ENCODE peak calls at places on chromosomes 4 and X, in ten cellular contexts. One of them, this sample, is unnamed.

GRCh38 chrX:18377802-18378201 is 23.3 kb upstream of the SCML2 start:
- DNase-seq in Right ventricle myocardium superior: no peak
- DNase-seq in endothelial cell: peak; percentile 34
- DNase-seq in SW480: peak; percentile 21
- DNase-seq in sigmoid colon: no peak
- DNase-seq in CD4-positive, alpha-beta T cell: peak; percentile 2
- DNase-seq in NCI-H1417: peak; percentile 52
- DNase-seq in HCT116: peak; percentile 29
- DNase-seq in NCI-H1105: no peak
- DNase-seq in HTR-8/SVneo: no peak
- DNase-seq in this sample: peak; percentile 20

GRCh38 chr4:2217726-2218125 is 24.2 kb downstream of the HAUS3 start:
- DNase-seq in CD4-positive, alpha-beta T cell: no peak
- DNase-seq in SW480: peak; percentile 66
- DNase-seq in NCI-H1417: no peak
- DNase-seq in sigmoid colon: no peak
- DNase-seq in NCI-H1105: no peak
- DNase-seq in endothelial cell: no peak
- DNase-seq in HCT116: no peak
- DNase-seq in Right ventricle myocardium superior: no peak
- DNase-seq in HTR-8/SVneo: no peak
- DNase-seq in this sample: no peak

GRCh38 chrX:21126661-21127060 is 247.6 kb upstream of the CNKSR2 start:
- DNase-seq in endothelial cell: no peak
- DNase-seq in sigmoid colon: no peak
- DNase-seq in HTR-8/SVneo: no peak
- DNase-seq in CD4-positive, alpha-beta T cell: no peak
- DNase-seq in Right ventricle myocardium superior: no peak
- DNase-seq in NCI-H1105: no peak
- DNase-seq in HCT116: no peak
- DNase-seq in SW480: no peak
- DNase-seq in NCI-H1417: no peak
- DNase-seq in this sample: no peak

GRCh38 chr4:8292388-8293107 is 23.0 kb downstream of the HTRA3 start:
- DNase-seq in NCI-H1417: no peak
- DNase-seq in HTR-8/SVneo: no peak
- DNase-seq in endothelial cell: no peak
- DNase-seq in HCT116: no peak
- DNase-seq in Right ventricle myocardium superior: peak; percentile 29
- DNase-seq in SW480: no peak
- DNase-seq in NCI-H1105: no peak
- DNase-seq in sigmoid colon: peak; percentile 30
- DNase-seq in CD4-positive, alpha-beta T cell: no peak
- DNase-seq in this sample: no peak

GRCh38 chrX:150968862-150969720 is 14.0 kb upstream of the HMGB3 start:
- DNase-seq in NCI-H1105: no peak
- DNase-seq in HTR-8/SVneo: no peak
- DNase-seq in CD4-positive, alpha-beta T cell: no peak
- DNase-seq in SW480: no peak
- DNase-seq in HCT116: no peak
- DNase-seq in sigmoid colon: no peak
- DNase-seq in Right ventricle myocardium superior: no peak
- DNase-seq in NCI-H1417: no peak
- DNase-seq in endothelial cell: no peak
- DNase-seq in this sample: no peak

GRCh38 chrX:22486326-22486725 is 213.6 kb downstream of the CBLL2 start:
- DNase-seq in SW480: no peak
- DNase-seq in Right ventricle myocardium superior: no peak
- DNase-seq in NCI-H1105: peak; percentile 15
- DNase-seq in HCT116: no peak
- DNase-seq in NCI-H1417: no peak
- DNase-seq in CD4-positive, alpha-beta T cell: no peak
- DNase-seq in HTR-8/SVneo: no peak
- DNase-seq in sigmoid colon: no peak
- DNase-seq in endothelial cell: no peak
- DNase-seq in this sample: peak; percentile 16

GRCh38 chr4:15690020-15690809 is 8.6 kb downstream of the FAM200B start:
- DNase-seq in HCT116: peak; percentile 57
- DNase-seq in CD4-positive, alpha-beta T cell: no peak
- DNase-seq in sigmoid colon: no peak
- DNase-seq in SW480: no peak
- DNase-seq in NCI-H1417: no peak
- DNase-seq in NCI-H1105: no peak
- DNase-seq in HTR-8/SVneo: peak; percentile 63
- DNase-seq in Right ventricle myocardium superior: no peak
- DNase-seq in endothelial cell: no peak
- DNase-seq in this sample: no peak

GRCh38 chr4:112381996-112382692 is 85.0 kb downstream of the ALPK1 start:
- DNase-seq in Right ventricle myocardium superior: no peak
- DNase-seq in NCI-H1105: no peak
- DNase-seq in SW480: no peak
- DNase-seq in HTR-8/SVneo: no peak
- DNase-seq in HCT116: no peak
- DNase-seq in CD4-positive, alpha-beta T cell: no peak
- DNase-seq in endothelial cell: no peak
- DNase-seq in NCI-H1417: peak; percentile 89
- DNase-seq in sigmoid colon: no peak
- DNase-seq in this sample: peak; percentile 70

GRCh38 chrX:31271615-31272471 is 200.0 kb upstream of the FTHL17 start:
- DNase-seq in sigmoid colon: no peak
- DNase-seq in endothelial cell: no peak
- DNase-seq in SW480: no peak
- DNase-seq in HCT116: no peak
- DNase-seq in CD4-positive, alpha-beta T cell: no peak
- DNase-seq in NCI-H1417: no peak
- DNase-seq in HTR-8/SVneo: no peak
- DNase-seq in Right ventricle myocardium superior: no peak
- DNase-seq in NCI-H1105: no peak
- DNase-seq in this sample: no peak

GRCh38 chr4:152983774-152984411 is 47.8 kb downstream of the FHDC1 start:
- DNase-seq in HCT116: no peak
- DNase-seq in CD4-positive, alpha-beta T cell: no peak
- DNase-seq in Right ventricle myocardium superior: no peak
- DNase-seq in HTR-8/SVneo: peak; percentile 59
- DNase-seq in NCI-H1417: no peak
- DNase-seq in endothelial cell: no peak
- DNase-seq in SW480: no peak
- DNase-seq in NCI-H1105: no peak
- DNase-seq in sigmoid colon: no peak
- DNase-seq in this sample: no peak

GRCh38 chrX:124736553-124737240 is 390.3 kb downstream of the SH2D1A start:
- DNase-seq in NCI-H1105: no peak
- DNase-seq in CD4-positive, alpha-beta T cell: peak; percentile 45
- DNase-seq in NCI-H1417: peak; percentile 21
- DNase-seq in sigmoid colon: no peak
- DNase-seq in endothelial cell: peak; percentile 3
- DNase-seq in SW480: peak; percentile 0
- DNase-seq in Right ventricle myocardium superior: no peak
- DNase-seq in HCT116: no peak
- DNase-seq in HTR-8/SVneo: no peak
- DNase-seq in this sample: no peak

GRCh38 chrX:79138658-79139241 is 5.7 kb upstream of the GPR174 start:
- DNase-seq in SW480: no peak
- DNase-seq in Right ventricle myocardium superior: no peak
- DNase-seq in CD4-positive, alpha-beta T cell: no peak
- DNase-seq in HTR-8/SVneo: no peak
- DNase-seq in NCI-H1105: no peak
- DNase-seq in sigmoid colon: no peak
- DNase-seq in HCT116: no peak
- DNase-seq in NCI-H1417: no peak
- DNase-seq in endothelial cell: no peak
- DNase-seq in this sample: no peak

GRCh38 chr4:188976644-188977115 is 837.4 kb downstream of the TRIML1 start:
- DNase-seq in endothelial cell: no peak
- DNase-seq in SW480: peak; percentile 27
- DNase-seq in CD4-positive, alpha-beta T cell: no peak
- DNase-seq in HCT116: no peak
- DNase-seq in HTR-8/SVneo: peak; percentile 41
- DNase-seq in NCI-H1417: peak; percentile 71
- DNase-seq in Right ventricle myocardium superior: no peak
- DNase-seq in sigmoid colon: no peak
- DNase-seq in NCI-H1105: peak; percentile 61
- DNase-seq in this sample: no peak

GRCh38 chrX:9670136-9670905 is 95.3 kb downstream of the GPR143 start:
- DNase-seq in CD4-positive, alpha-beta T cell: no peak
- DNase-seq in NCI-H1105: no peak
- DNase-seq in HCT116: no peak
- DNase-seq in Right ventricle myocardium superior: no peak
- DNase-seq in endothelial cell: no peak
- DNase-seq in HTR-8/SVneo: no peak
- DNase-seq in NCI-H1417: no peak
- DNase-seq in SW480: no peak
- DNase-seq in sigmoid colon: no peak
- DNase-seq in this sample: no peak

GRCh38 chrX:119062750-119063374 is 9.9 kb upstream of the CT47C1 start:
- DNase-seq in SW480: no peak
- DNase-seq in HCT116: no peak
- DNase-seq in NCI-H1417: peak; percentile 30
- DNase-seq in Right ventricle myocardium superior: no peak
- DNase-seq in HTR-8/SVneo: peak; percentile 12
- DNase-seq in NCI-H1105: no peak
- DNase-seq in CD4-positive, alpha-beta T cell: no peak
- DNase-seq in sigmoid colon: no peak
- DNase-seq in endothelial cell: no peak
- DNase-seq in this sample: peak; percentile 32

GRCh38 chr4:144985536-144985935 is 112.5 kb downstream of the ANAPC10 start:
- DNase-seq in SW480: no peak
- DNase-seq in endothelial cell: no peak
- DNase-seq in CD4-positive, alpha-beta T cell: no peak
- DNase-seq in HCT116: no peak
- DNase-seq in NCI-H1105: no peak
- DNase-seq in NCI-H1417: no peak
- DNase-seq in Right ventricle myocardium superior: no peak
- DNase-seq in HTR-8/SVneo: no peak
- DNase-seq in sigmoid colon: no peak
- DNase-seq in this sample: no peak

GRCh38 chrX:7552758-7553157 is 290.2 kb upstream of the VCX start:
- DNase-seq in NCI-H1105: no peak
- DNase-seq in CD4-positive, alpha-beta T cell: no peak
- DNase-seq in endothelial cell: no peak
- DNase-seq in NCI-H1417: no peak
- DNase-seq in SW480: no peak
- DNase-seq in Right ventricle myocardium superior: no peak
- DNase-seq in HCT116: no peak
- DNase-seq in sigmoid colon: no peak
- DNase-seq in HTR-8/SVneo: no peak
- DNase-seq in this sample: no peak

GRCh38 chrX:2829066-2829430 is 318 bp downstream of the GYG2 start:
- DNase-seq in NCI-H1417: no peak
- DNase-seq in CD4-positive, alpha-beta T cell: no peak
- DNase-seq in Right ventricle myocardium superior: no peak
- DNase-seq in endothelial cell: no peak
- DNase-seq in sigmoid colon: no peak
- DNase-seq in SW480: no peak
- DNase-seq in HCT116: no peak
- DNase-seq in NCI-H1105: no peak
- DNase-seq in HTR-8/SVneo: no peak
- DNase-seq in this sample: no peak

This sample was measured in NCI-H2227 treated with DMSO at 0.1 percent for 48 hours.